ENCODE peak calls at places on chromosomes 12 and 14, in four cellular contexts. W, M, X and K are unnamed samples.

GRCh38 chr12:14395059-14395778 is 29.7 kb downstream of the ATF7IP start:
- DNase-seq in W (no peak), M (no peak), X (no peak), K (no peak)

GRCh38 chr12:10982244-10982643 is 4.5 kb downstream of the TAS2R50 start:
- DNase-seq in X (no peak), W (peak; percentile 36), M (no peak), K (no peak)

GRCh38 chr12:79274571-79275064 is 410.0 kb downstream of the SYT1 start:
- DNase-seq in X (no peak), W (no peak), M (no peak), K (no peak)

GRCh38 chr12:108173160-108173559 is 44.1 kb downstream of the WSCD2 start:
- DNase-seq in M (no peak), X (no peak), W (no peak), K (no peak)

GRCh38 chr14:78448483-78449094 is 278.4 kb downstream of the NRXN3 start:
- DNase-seq in W (no peak), X (peak; percentile 51), M (no peak), K (peak; percentile 26)

GRCh38 chr12:114032801-114033200 is 66.7 kb upstream of the RBM19 start:
- DNase-seq in W (no peak), X (no peak), M (no peak), K (no peak)

GRCh38 chr12:118060301-118061010 is 523 bp downstream of the WSB2 start:
- DNase-seq in M (no peak), W (peak; percentile 26), X (peak; percentile 59), K (no peak)

GRCh38 chr14:42994001-42994736 is 1387.5 kb downstream of the LRFN5 start:
- DNase-seq in W (no peak), M (peak; percentile 79), X (no peak), K (no peak)

GRCh38 chr14:59570122-59570521 is 6.5 kb downstream of the CCDC175 start:
- DNase-seq in X (no peak), M (no peak), W (no peak), K (no peak)

GRCh38 chr14:40887912-40888311 is 718.8 kb upstream of the LRFN5 start:
- DNase-seq in X (no peak), M (no peak), W (no peak), K (no peak)

GRCh38 chr14:70808402-70809237 is 693 bp downstream of the MAP3K9 start:
- DNase-seq in W (peak; percentile 49), M (no peak), X (peak; percentile 28), K (no peak)

GRCh38 chr14:57189070-57189469 is 79.6 kb downstream of the EXOC5 start:
- DNase-seq in W (no peak), M (peak; percentile 11), X (no peak), K (no peak)

GRCh38 chr12:108825205-108825950 is 32.0 kb downstream of the SSH1 start:
- DNase-seq in X (no peak), M (peak; percentile 76), W (no peak), K (peak; percentile 15)

GRCh38 chr12:5718680-5719079 is 226.4 kb downstream of the ANO2 start:
- DNase-seq in W (no peak), X (no peak), M (no peak), K (no peak)

GRCh38 chr12:50862316-50862715 is 19.6 kb downstream of the TMPRSS12 start:
- DNase-seq in W (no peak), X (no peak), M (peak; percentile 77), K (no peak)

GRCh38 chr12:11209098-11209497 is 22.4 kb upstream of the TAS2R42 start:
- DNase-seq in M (no peak), X (no peak), W (no peak), K (no peak)

GRCh38 chr14:85319998-85320397 is 209.9 kb upstream of the FLRT2 start:
- DNase-seq in M (peak; percentile 73), W (no peak), X (no peak), K (no peak)

GRCh38 chr12:92899388-92900001 is 29.6 kb downstream of the EEA1 start:
- DNase-seq in M (peak; percentile 99), X (peak; percentile 68), W (no peak), K (no peak)

GRCh38 chr12:19833775-19834501 is 394.6 kb downstream of the AEBP2 start:
- DNase-seq in W (no peak), X (no peak), M (peak; percentile 8), K (no peak)

GRCh38 chr12:131091976-131092691 is 138.4 kb downstream of the ADGRD1 start:
- DNase-seq in M (no peak), X (no peak), W (no peak), K (no peak)

GRCh38 chr12:96906498-96906848 is 584 bp upstream of the NEDD1 start:
- DNase-seq in X (no peak), W (no peak), M (no peak), K (no peak)

GRCh38 chr12:68428211-68428610 is 96.0 kb upstream of the MDM1 start:
- DNase-seq in M (no peak), X (no peak), W (no peak), K (no peak)

DNA sequence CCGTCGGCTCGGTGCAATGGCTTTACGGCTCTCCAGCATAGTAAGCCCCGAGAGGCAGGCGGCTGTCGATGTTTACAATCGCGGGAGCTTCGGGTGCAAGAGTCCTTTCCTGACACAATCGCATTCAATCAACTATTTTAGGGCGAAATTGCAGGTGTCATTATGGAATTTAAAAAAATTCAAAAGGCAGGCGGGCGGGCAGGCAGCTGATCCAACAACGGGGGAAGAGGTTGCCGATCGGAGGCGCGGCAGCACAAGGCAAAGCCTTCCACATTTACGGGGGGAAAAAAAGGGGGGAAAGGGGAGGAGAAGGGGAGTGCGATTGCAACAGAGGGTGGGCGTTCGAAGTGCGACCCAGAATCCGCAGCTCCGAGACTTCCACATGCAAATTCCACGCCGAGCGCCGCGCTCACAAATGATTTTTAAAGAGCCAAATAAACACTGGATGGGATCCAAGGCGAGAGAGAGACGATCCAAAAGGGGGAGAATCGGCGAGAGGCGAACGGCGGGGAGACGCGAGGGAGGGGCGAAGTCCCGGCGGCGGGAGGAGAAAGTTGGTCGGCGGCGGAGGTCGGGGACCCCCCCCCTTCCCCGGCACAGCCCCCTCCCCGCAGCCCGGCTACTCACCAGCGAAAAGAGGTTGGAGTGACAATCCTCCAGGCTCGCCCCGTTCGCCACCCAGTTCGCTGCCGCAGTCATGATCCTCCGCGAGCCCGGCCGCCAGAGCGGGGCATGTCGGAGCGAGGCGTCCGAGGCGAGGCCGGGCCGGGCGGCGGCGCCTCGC is 868 bp downstream of the MED13L start:
- DNase-seq in X (peak; percentile 78), M (peak; percentile 59), W (peak; percentile 71), K (no peak)
- TF ChIP-seq CTCF in X (no peak), M (peak; percentile 20), W (no peak), K (no peak)

GRCh38 chr14:49692895-49693737 is at the start of gene KLHDC1:
- DNase-seq in W (peak; percentile 82), M (peak; percentile 63), X (peak; percentile 85), K (peak; percentile 33)
- H3K4me3 ChIP-seq in W (peak within 1 kb of the TSS; percentile 49), M (peak within 1 kb of the TSS; percentile 68), X (peak within 1 kb of the TSS; percentile 48), K (peak within 1 kb of the TSS; percentile 75)

GRCh38 chr12:52715416-52715815 is 12.1 kb upstream of the KRT77 start:
- DNase-seq in X (peak; percentile 10), W (no peak), M (no peak), K (no peak)
- TF ChIP-seq CTCF in X (no peak), W (no peak), M (no peak), K (no peak)

DNA sequence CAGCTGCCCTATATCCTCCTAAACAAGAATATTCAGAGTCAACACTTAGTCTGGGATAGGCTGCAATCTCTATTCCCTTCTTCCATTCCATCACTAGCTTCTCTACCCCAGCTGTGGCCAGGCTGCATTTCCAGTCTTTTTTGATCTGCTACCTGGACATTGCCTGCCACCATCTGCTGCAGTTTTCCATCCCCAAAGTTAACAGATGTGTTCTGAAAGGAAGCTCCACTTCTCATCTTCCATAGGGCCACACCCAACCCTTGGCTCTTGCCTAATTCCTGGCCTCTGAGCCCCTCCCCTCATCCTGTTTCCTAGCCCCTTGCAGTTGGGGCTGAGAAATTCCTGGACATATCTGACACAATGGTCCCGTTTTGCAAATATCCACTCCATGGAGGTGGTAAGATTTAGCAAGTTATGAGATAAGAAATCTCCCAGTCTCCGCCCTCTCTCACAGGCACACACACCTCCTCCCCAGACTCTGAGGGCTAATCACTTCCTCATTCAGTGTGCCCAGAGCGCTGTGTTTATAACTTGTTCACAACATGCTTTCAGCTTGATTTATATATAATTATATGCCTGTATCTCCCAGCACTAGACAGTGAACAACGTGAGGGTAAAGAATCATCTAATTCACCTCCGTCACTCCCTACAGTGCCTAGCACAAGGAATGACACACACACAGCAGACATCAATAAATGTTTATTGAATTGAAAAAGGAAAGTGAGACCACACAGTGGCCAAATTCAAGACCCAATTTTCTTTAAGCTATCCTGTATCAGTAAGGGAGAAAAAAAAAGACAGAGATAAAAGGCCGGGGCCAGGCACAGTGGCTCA is 13.4 kb downstream of the SMUG1 start:
- DNase-seq in X (no peak), W (no peak), M (no peak), K (no peak)
- H3K4me3 ChIP-seq in X (no peak overlapping the region), W (no peak overlapping the region), M (no peak overlapping the region), K (no peak overlapping the region)

GRCh38 chr12:43653289-43653915 is 101.4 kb upstream of the ADAMTS20 start:
- DNase-seq in W (no peak), X (no peak), M (no peak), K (no peak)

GRCh38 chr12:43653917-43654316 is 101.9 kb upstream of the ADAMTS20 start:
- DNase-seq in W (no peak), M (no peak), X (no peak), K (no peak)

GRCh38 chr12:43648636-43649035 is 96.6 kb upstream of the ADAMTS20 start:
- DNase-seq in X (no peak), M (no peak), W (no peak), K (no peak)
- TF ChIP-seq CTCF in X (no peak), M (no peak), W (no peak), K (no peak)

GRCh38 chr12:110661337-110661972 is 27.5 kb downstream of the HVCN1 start:
- DNase-seq in M (no peak), X (peak; percentile 26), W (peak; percentile 56), K (peak; percentile 95)
- H3K4me3 ChIP-seq in M (no peak overlapping the region), X (no peak overlapping the region), W (peak overlapping the region; percentile 8), K (peak overlapping the region; percentile 56)

DNA sequence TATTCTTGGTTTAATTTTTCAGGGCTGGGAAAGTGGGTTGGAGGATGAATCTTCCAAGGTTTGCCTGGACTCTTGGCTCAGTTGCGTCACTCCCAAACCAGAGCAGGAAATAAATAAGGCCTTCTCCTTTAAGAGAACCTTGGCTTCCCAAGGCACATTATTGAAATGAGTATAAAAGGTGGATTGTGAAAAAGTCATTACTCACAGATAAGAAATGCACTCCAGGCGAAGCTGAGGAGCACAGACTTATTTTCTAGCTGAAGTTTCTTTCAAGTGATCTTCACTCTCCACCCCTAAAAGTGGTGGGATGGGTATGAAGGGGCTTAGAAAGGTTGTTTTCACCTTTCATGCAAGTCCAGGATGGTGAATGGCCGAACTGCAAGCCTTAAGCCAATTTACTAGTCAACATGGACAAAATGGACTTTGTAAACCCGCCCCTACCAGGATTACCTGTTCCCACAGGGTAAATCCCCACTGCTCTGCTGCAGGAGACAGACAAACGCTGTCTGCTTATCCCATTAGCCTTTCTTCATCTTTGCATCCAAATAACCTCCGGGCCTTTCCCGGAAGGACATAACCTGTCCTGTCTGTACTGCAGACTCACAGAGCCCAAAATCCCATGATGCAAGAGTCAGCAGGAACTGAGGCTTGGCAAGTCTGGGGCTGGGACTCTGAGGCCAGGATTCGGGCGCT is 207.6 kb downstream of the BCL11B start:
- DNase-seq in M (no peak), W (no peak), X (no peak), K (no peak)
- TF ChIP-seq CTCF in M (no peak), W (no peak), X (no peak), K (no peak)